ENCODE peak calls at places on chromosomes 5 and 9, in ten cellular contexts. J is A549, Y is heart right ventricle, P is lung, M is kidney, T is upper lobe of right lung, A is mammary epithelial cell, L is Peyer's patch, U is heart left ventricle, F is IMR-90. B is an unnamed sample. For H3K4me1, the result is how much of the 10 kb centered on the place peaks cover.

GRCh38 chr9:128415222-128415621 is 5.4 kb upstream of the CERCAM start:
- DNase-seq in J (no peak), A (no peak), U (no peak), F (no peak), Y (no peak), L (no peak), T (no peak), P (no peak), M (no peak), B (no peak)

GRCh38 chr9:130128251-130128650 is 44.0 kb upstream of the NCS1 start:
- DNase-seq in U (no peak), T (no peak), Y (no peak), F (no peak), L (peak), J (no peak), P (no peak), A (no peak), M (peak), B (no peak)

GRCh38 chr9:33445941-33446506 is 1.4 kb downstream of the AQP3 start:
- DNase-seq in T (no peak), P (no peak), M (no peak), J (no peak), U (no peak), Y (no peak), L (peak), F (no peak), A (no peak), B (no peak)

GRCh38 chr9:124708633-124709032 is 62.5 kb downstream of the NR6A1 start:
- DNase-seq in Y (no peak), T (no peak), U (no peak), M (no peak), J (no peak), L (peak), P (no peak), F (peak), A (peak), B (no peak)

GRCh38 chr5:140151719-140152609 is 23.0 kb upstream of the CYSTM1 start:
- DNase-seq in U (no peak), L (no peak), Y (no peak), J (no peak), A (no peak), F (no peak), M (no peak), T (no peak), P (no peak), B (no peak)

GRCh38 chr9:93891549-93892310 is 63.4 kb downstream of the BARX1 start:
- DNase-seq in L (peak), J (no peak), A (no peak), M (no peak), T (no peak), P (peak), F (no peak), U (no peak), Y (no peak), B (no peak)

GRCh38 chr5:169657127-169657526 is 20.1 kb downstream of the DOCK2 start:
- DNase-seq in F (no peak), A (no peak), L (no peak), T (no peak), M (no peak), Y (no peak), P (no peak), J (no peak), U (no peak), B (no peak)

GRCh38 chr5:149735066-149735465 is 5.0 kb downstream of the PPARGC1B start:
- DNase-seq in M (no peak), U (peak), T (no peak), A (peak), L (peak), P (no peak), Y (no peak), J (no peak), F (no peak), B (no peak)

GRCh38 chr9:38233796-38234355 is 158.6 kb upstream of the ALDH1B1 start:
- DNase-seq in U (no peak), L (no peak), M (no peak), T (peak), J (no peak), F (no peak), Y (no peak), A (no peak), P (no peak), B (no peak)

GRCh38 chr5:170747357-170747756 is 36.2 kb upstream of the GABRP start:
- DNase-seq in L (no peak), A (no peak), T (no peak), P (no peak), J (no peak), U (peak), F (no peak), M (no peak), Y (peak), B (peak)

GRCh38 chr9:135650408-135650807 is 11.1 kb upstream of the GLT6D1 start:
- DNase-seq in F (no peak), U (no peak), A (no peak), M (no peak), Y (no peak), P (no peak), J (no peak), T (no peak), L (no peak), B (no peak)

GRCh38 chr5:150644058-150644457 is 3.6 kb downstream of the SYNPO start:
- DNase-seq in F (no peak), U (no peak), J (no peak), T (no peak), L (no peak), Y (no peak), M (peak), A (no peak), P (no peak), B (no peak)

GRCh38 chr9:134525841-134526797 is 115.5 kb upstream of the COL5A1 start:
- DNase-seq in L (peak), J (no peak), T (peak), U (peak), A (no peak), F (no peak), M (peak), Y (peak), P (no peak), B (no peak)
- H3K4me3 ChIP-seq in L (no peak), J (no peak), T (no peak), U (no peak), A (no peak), F (no peak), M (no peak), Y (peak), P (no peak), B (no peak)

GRCh38 chr5:79036769-79037168 is 32.7 kb downstream of the DMGDH start:
- DNase-seq in M (no peak), F (no peak), A (no peak), P (no peak), U (no peak), Y (no peak), L (no peak), J (no peak), T (no peak), B (no peak)
- H3K4me1 ChIP-seq in M (under half), F (under half), A (under half), P (under half), U (under half), Y (under half), L (under half), J (under half), T (under half), B (under half)

GRCh38 chr5:101728933-101729332 is 567.2 kb downstream of the SLCO4C1 start:
- DNase-seq in T (no peak), Y (no peak), P (no peak), L (no peak), F (no peak), U (no peak), J (no peak), A (no peak), M (no peak), B (peak)
- TF ChIP-seq CTCF in T (no peak), Y (no peak), P (no peak), L (no peak), F (no peak), U (no peak), J (no peak), A (peak), M (no peak), B (peak)

GRCh38 chr5:3182477-3182876 is 413.2 kb upstream of the IRX1 start:
- DNase-seq in M (no peak), F (no peak), T (no peak), Y (no peak), L (no peak), J (no peak), P (no peak), U (no peak), A (no peak), B (no peak)
- H3K4me3 ChIP-seq in M (no peak), F (no peak), T (no peak), Y (no peak), L (no peak), J (no peak), P (no peak), U (no peak), A (no peak), B (no peak)

DNA sequence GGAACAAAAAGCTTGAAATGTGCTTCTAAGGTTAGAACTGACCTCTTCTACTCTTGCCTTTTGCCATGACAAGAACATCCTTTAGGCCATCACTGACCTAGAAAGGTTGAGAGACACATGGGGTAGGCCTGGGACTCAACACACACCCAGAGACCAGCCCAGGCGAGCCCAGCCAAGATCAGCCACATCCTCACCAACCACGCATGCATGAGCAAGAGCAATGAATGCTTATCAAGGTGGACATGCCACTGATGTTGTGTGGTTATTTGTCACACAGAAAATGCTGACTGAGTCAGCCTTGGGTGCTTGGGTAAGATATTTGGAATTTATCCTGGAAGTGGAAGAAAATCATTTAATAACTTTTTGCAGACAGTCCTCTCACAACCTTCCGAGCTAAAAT is 39.4 kb downstream of the SMIM23 start:
- DNase-seq in J (no peak), L (no peak), Y (no peak), F (no peak), P (no peak), A (peak), M (no peak), U (no peak), T (no peak), B (no peak)
- H3K4me1 ChIP-seq in J (under half), L (under half), Y (under half), F (under half), P (under half), A (under half), M (under half), U (under half), T (under half), B (under half)

GRCh38 chr5:122154491-122154890 is 25.1 kb downstream of the ZNF474 start:
- DNase-seq in M (no peak), L (no peak), A (no peak), T (no peak), J (no peak), F (peak), Y (no peak), P (no peak), U (no peak), B (no peak)

GRCh38 chr5:122153774-122154173 is 24.4 kb downstream of the ZNF474 start:
- DNase-seq in M (no peak), Y (no peak), J (no peak), T (no peak), F (peak), L (no peak), P (no peak), U (no peak), A (no peak), B (no peak)

GRCh38 chr5:122153230-122153629 is 23.9 kb downstream of the ZNF474 start:
- DNase-seq in A (peak), L (no peak), J (no peak), U (no peak), F (peak), M (no peak), P (no peak), T (no peak), Y (no peak), B (no peak)

GRCh38 chr5:122154910-122155309 is 25.6 kb downstream of the ZNF474 start:
- DNase-seq in M (no peak), F (peak), P (no peak), A (peak), U (no peak), L (no peak), J (no peak), T (no peak), Y (no peak), B (no peak)

GRCh38 chr5:122156724-122157325 is 27.5 kb downstream of the ZNF474 start:
- DNase-seq in U (no peak), F (peak), J (no peak), A (peak), L (no peak), M (no peak), Y (no peak), P (no peak), T (no peak), B (peak)
- TF ChIP-seq CTCF in U (peak), F (peak), J (peak), A (peak), L (peak), M (peak), Y (peak), P (no peak), T (peak), B (peak)

DNA sequence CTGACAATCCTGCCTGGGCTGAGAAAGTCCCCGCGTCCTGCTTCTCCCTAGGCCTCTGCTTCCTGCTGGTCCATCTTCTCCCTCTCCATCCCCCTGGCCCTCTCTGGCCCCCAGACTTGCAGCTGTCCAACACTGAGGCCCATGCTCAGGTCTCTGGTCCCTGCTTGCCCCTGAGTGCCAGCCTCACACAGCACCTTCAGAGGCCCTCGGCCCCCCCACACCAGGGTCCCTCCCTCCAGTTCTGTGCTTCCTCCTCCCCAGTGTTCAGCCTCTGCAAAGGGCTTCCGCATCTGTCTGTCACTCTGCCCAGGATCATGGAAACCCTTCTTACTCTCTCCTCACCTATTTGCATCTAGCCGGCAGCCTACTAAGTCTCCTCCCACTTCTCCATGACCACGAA is 62.4 kb upstream of the CTSL start:
- DNase-seq in U (no peak), F (no peak), T (no peak), A (no peak), Y (no peak), L (no peak), J (no peak), M (no peak), P (no peak), B (no peak)
- H3K4me3 ChIP-seq in U (no peak), F (no peak), T (no peak), A (no peak), Y (no peak), L (no peak), J (no peak), M (no peak), P (no peak), B (no peak)

GRCh38 chr5:143057580-143057999 is 287.4 kb downstream of the ARHGAP26 start:
- DNase-seq in T (no peak), A (no peak), P (no peak), F (peak), Y (no peak), J (no peak), M (no peak), U (no peak), L (no peak), B (no peak)
- H3K4me1 ChIP-seq in T (under half), A (under half), P (under half), F (under half), Y (under half), J (under half), M (under half), U (under half), L (under half), B (under half)

B was measured in BE2C.